ENCODE peak calls at places on chromosomes 2 and 18, in five cellular contexts. One of them, this sample, is unnamed.

GRCh38 chr18:50065527-50065926 is 129.4 kb downstream of the MYO5B start:
- DNase-seq in type B pancreatic cell: no peak
- DNase-seq in bronchial epithelial cell: no peak
- DNase-seq in neural crest cell: no peak
- DNase-seq in ascending aorta: no peak
- DNase-seq in this sample: no peak

GRCh38 chr2:162327134-162327769 is 8.8 kb upstream of the IFIH1 start:
- DNase-seq in type B pancreatic cell: no peak
- DNase-seq in neural crest cell: no peak
- DNase-seq in bronchial epithelial cell: no peak
- DNase-seq in ascending aorta: no peak
- DNase-seq in this sample: no peak

GRCh38 chr2:231321556-231322334 is 73.8 kb upstream of the B3GNT7 start:
- DNase-seq in bronchial epithelial cell: no peak
- DNase-seq in neural crest cell: no peak
- DNase-seq in ascending aorta: peak
- DNase-seq in type B pancreatic cell: peak
- DNase-seq in this sample: peak

GRCh38 chr2:136375017-136375901 is 257.3 kb upstream of the CXCR4 start:
- DNase-seq in neural crest cell: no peak
- DNase-seq in ascending aorta: peak
- DNase-seq in bronchial epithelial cell: peak
- DNase-seq in type B pancreatic cell: no peak
- DNase-seq in this sample: no peak

GRCh38 chr2:238242731-238243495 is 3.1 kb upstream of the HES6 start:
- DNase-seq in bronchial epithelial cell: no peak
- DNase-seq in neural crest cell: no peak
- DNase-seq in ascending aorta: peak
- DNase-seq in type B pancreatic cell: no peak
- DNase-seq in this sample: no peak

GRCh38 chr18:23563377-23564043 is 22.8 kb downstream of the NPC1 start:
- DNase-seq in neural crest cell: no peak
- DNase-seq in ascending aorta: no peak
- DNase-seq in bronchial epithelial cell: peak
- DNase-seq in type B pancreatic cell: no peak
- DNase-seq in this sample: no peak

GRCh38 chr2:12205086-12205485 is 458.7 kb downstream of the LPIN1 start:
- DNase-seq in bronchial epithelial cell: no peak
- DNase-seq in ascending aorta: no peak
- DNase-seq in type B pancreatic cell: no peak
- DNase-seq in neural crest cell: no peak
- DNase-seq in this sample: no peak

GRCh38 chr2:222307138-222307756 is 8.4 kb upstream of the PAX3 start:
- DNase-seq in type B pancreatic cell: no peak
- DNase-seq in ascending aorta: no peak
- DNase-seq in neural crest cell: peak
- DNase-seq in bronchial epithelial cell: no peak
- DNase-seq in this sample: no peak

GRCh38 chr2:134401081-134401497 is 147.2 kb downstream of the MGAT5 start:
- DNase-seq in ascending aorta: peak
- DNase-seq in neural crest cell: no peak
- DNase-seq in type B pancreatic cell: no peak
- DNase-seq in bronchial epithelial cell: no peak
- DNase-seq in this sample: no peak

GRCh38 chr2:100882645-100883613 is 63.0 kb downstream of the NPAS2 start:
- DNase-seq in ascending aorta: no peak
- DNase-seq in type B pancreatic cell: no peak
- DNase-seq in neural crest cell: no peak
- DNase-seq in bronchial epithelial cell: peak
- DNase-seq in this sample: no peak

GRCh38 chr2:20414806-20415205 is 32.1 kb upstream of the RHOB start:
- DNase-seq in bronchial epithelial cell: no peak
- DNase-seq in type B pancreatic cell: no peak
- DNase-seq in neural crest cell: no peak
- DNase-seq in ascending aorta: peak
- DNase-seq in this sample: no peak

GRCh38 chr2:172813314-172813888 is 77.8 kb downstream of the RAPGEF4 start:
- DNase-seq in type B pancreatic cell: no peak
- DNase-seq in neural crest cell: no peak
- DNase-seq in ascending aorta: no peak
- DNase-seq in bronchial epithelial cell: peak
- DNase-seq in this sample: no peak

GRCh38 chr2:48332286-48332685 is 197.7 kb upstream of the STON1 start:
- DNase-seq in neural crest cell: no peak
- DNase-seq in type B pancreatic cell: no peak
- DNase-seq in ascending aorta: no peak
- DNase-seq in bronchial epithelial cell: peak
- DNase-seq in this sample: no peak

GRCh38 chr2:176455865-176456291 is 186.6 kb downstream of the MTX2 start:
- DNase-seq in ascending aorta: peak
- DNase-seq in neural crest cell: no peak
- DNase-seq in type B pancreatic cell: no peak
- DNase-seq in bronchial epithelial cell: no peak
- DNase-seq in this sample: no peak

GRCh38 chr18:52288403-52289004 is 51.5 kb upstream of the DCC start:
- DNase-seq in type B pancreatic cell: no peak
- DNase-seq in ascending aorta: no peak
- DNase-seq in neural crest cell: peak
- DNase-seq in bronchial epithelial cell: peak
- DNase-seq in this sample: no peak

GRCh38 chr2:231709981-231710750 is 1.8 kb downstream of the PTMA start:
- DNase-seq in type B pancreatic cell: peak
- DNase-seq in ascending aorta: peak
- DNase-seq in neural crest cell: peak
- DNase-seq in bronchial epithelial cell: peak
- DNase-seq in this sample: peak

GRCh38 chr2:174326880-174327558 is 7.7 kb upstream of the SP9 start:
- DNase-seq in ascending aorta: no peak
- DNase-seq in bronchial epithelial cell: no peak
- DNase-seq in neural crest cell: peak
- DNase-seq in type B pancreatic cell: no peak
- DNase-seq in this sample: no peak

GRCh38 chr2:105576050-105576439 is 168.7 kb upstream of the NCK2 start:
- DNase-seq in bronchial epithelial cell: no peak
- DNase-seq in type B pancreatic cell: no peak
- DNase-seq in neural crest cell: no peak
- DNase-seq in ascending aorta: no peak
- DNase-seq in this sample: no peak

GRCh38 chr2:120740375-120740764 is 4.7 kb downstream of the GLI2 start:
- DNase-seq in type B pancreatic cell: no peak
- DNase-seq in neural crest cell: no peak
- DNase-seq in ascending aorta: no peak
- DNase-seq in bronchial epithelial cell: no peak
- DNase-seq in this sample: no peak

GRCh38 chr18:22701795-22702194 is 231.3 kb upstream of the RBBP8 start:
- DNase-seq in neural crest cell: no peak
- DNase-seq in type B pancreatic cell: no peak
- DNase-seq in bronchial epithelial cell: no peak
- DNase-seq in ascending aorta: no peak
- DNase-seq in this sample: no peak

GRCh38 chr2:11398710-11399109 is 54.3 kb upstream of the ROCK2 start:
- DNase-seq in ascending aorta: no peak
- DNase-seq in bronchial epithelial cell: no peak
- DNase-seq in type B pancreatic cell: no peak
- DNase-seq in neural crest cell: no peak
- DNase-seq in this sample: no peak

GRCh38 chr18:54531402-54532065 is 59.5 kb upstream of the DYNAP start:
- DNase-seq in ascending aorta: no peak
- DNase-seq in neural crest cell: no peak
- DNase-seq in type B pancreatic cell: no peak
- DNase-seq in bronchial epithelial cell: peak
- DNase-seq in this sample: no peak

GRCh38 chr18:48959921-48960920 is 9.5 kb upstream of the SMAD7 start:
- DNase-seq in neural crest cell: no peak
- DNase-seq in bronchial epithelial cell: peak
- DNase-seq in type B pancreatic cell: no peak
- DNase-seq in ascending aorta: no peak
- DNase-seq in this sample: no peak

GRCh38 chr2:159998236-159998635 is 64.2 kb downstream of the PLA2R1 start:
- DNase-seq in type B pancreatic cell: no peak
- DNase-seq in ascending aorta: no peak
- DNase-seq in neural crest cell: no peak
- DNase-seq in bronchial epithelial cell: no peak
- DNase-seq in this sample: no peak

GRCh38 chr18:54767094-54767493 is 61.2 kb upstream of the RAB27B start:
- DNase-seq in type B pancreatic cell: no peak
- DNase-seq in ascending aorta: no peak
- DNase-seq in bronchial epithelial cell: peak
- DNase-seq in neural crest cell: no peak
- DNase-seq in this sample: no peak

GRCh38 chr2:62197609-62198236 is 1.8 kb downstream of the B3GNT2 start:
- DNase-seq in neural crest cell: peak
- DNase-seq in bronchial epithelial cell: peak
- DNase-seq in ascending aorta: no peak
- DNase-seq in type B pancreatic cell: no peak
- DNase-seq in this sample: no peak

GRCh38 chr2:157837851-157838441 is 38.2 kb downstream of the ACVR1 start:
- DNase-seq in bronchial epithelial cell: no peak
- DNase-seq in neural crest cell: no peak
- DNase-seq in type B pancreatic cell: no peak
- DNase-seq in ascending aorta: no peak
- DNase-seq in this sample: no peak

GRCh38 chr2:124001681-124002080 is 23.4 kb upstream of the CNTNAP5 start:
- DNase-seq in neural crest cell: no peak
- DNase-seq in ascending aorta: no peak
- DNase-seq in bronchial epithelial cell: peak
- DNase-seq in type B pancreatic cell: no peak
- DNase-seq in this sample: no peak

GRCh38 chr18:32470136-32470712 is 458 bp downstream of the GAREM1 start:
- DNase-seq in neural crest cell: peak
- DNase-seq in bronchial epithelial cell: no peak
- DNase-seq in type B pancreatic cell: peak
- DNase-seq in ascending aorta: peak
- DNase-seq in this sample: no peak

GRCh38 chr2:205657579-205657978 is 24.7 kb upstream of the NRP2 start:
- DNase-seq in neural crest cell: no peak
- DNase-seq in type B pancreatic cell: no peak
- DNase-seq in ascending aorta: no peak
- DNase-seq in bronchial epithelial cell: no peak
- DNase-seq in this sample: no peak

GRCh38 chr2:207334631-207335371 is 169.1 kb upstream of the KLF7 start:
- DNase-seq in type B pancreatic cell: no peak
- DNase-seq in neural crest cell: peak
- DNase-seq in ascending aorta: peak
- DNase-seq in bronchial epithelial cell: peak
- DNase-seq in this sample: no peak

DNA sequence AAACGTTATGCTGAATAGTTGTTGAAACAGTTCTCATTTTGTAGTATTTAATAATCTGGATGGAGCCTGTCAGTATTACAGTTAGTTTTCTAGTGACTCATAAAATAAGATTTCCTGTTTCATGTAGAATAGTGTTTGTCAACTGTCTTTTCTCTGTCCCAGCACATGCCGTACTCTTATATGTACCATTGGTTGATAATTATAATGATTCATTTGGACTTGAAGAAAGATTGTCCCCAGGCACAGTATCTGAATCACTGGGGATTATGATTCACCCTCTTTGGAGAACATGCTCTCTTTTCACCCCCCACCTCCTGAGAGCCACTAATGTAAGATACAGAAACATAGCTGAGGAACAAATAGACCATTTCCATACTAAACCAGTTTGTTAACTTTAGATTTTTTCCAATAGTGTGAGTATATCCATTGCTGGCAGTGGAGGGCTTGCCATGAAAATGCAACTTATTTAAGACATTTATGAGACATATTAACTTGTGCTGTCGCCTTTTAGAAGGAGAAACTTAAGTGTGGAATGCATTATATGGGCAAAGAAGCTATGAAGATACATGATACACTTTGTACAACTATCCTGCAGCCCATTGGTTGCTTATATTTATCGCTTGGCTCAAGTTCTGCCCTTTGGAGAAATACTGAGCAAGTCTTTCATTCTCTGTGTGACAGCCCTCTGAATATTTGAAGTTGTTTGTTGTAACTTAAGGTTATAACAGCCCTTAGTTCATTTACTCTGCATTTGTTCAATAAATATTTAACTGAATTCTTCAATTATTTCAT is 12.4 kb downstream of the COPS8 start:
- DNase-seq in type B pancreatic cell: no peak
- DNase-seq in bronchial epithelial cell: peak
- DNase-seq in ascending aorta: no peak
- DNase-seq in neural crest cell: no peak
- DNase-seq in this sample: no peak
- TF ChIP-seq CTCF in type B pancreatic cell: no peak
- TF ChIP-seq CTCF in bronchial epithelial cell: no peak
- TF ChIP-seq CTCF in ascending aorta: no peak
- TF ChIP-seq CTCF in neural crest cell: no peak
- TF ChIP-seq CTCF in this sample: no peak

GRCh38 chr2:71720283-71720560 is 266.9 kb downstream of the DYSF start:
- DNase-seq in type B pancreatic cell: no peak
- DNase-seq in neural crest cell: no peak
- DNase-seq in ascending aorta: no peak
- DNase-seq in bronchial epithelial cell: no peak
- DNase-seq in this sample: no peak
- TF ChIP-seq CTCF in type B pancreatic cell: no peak
- TF ChIP-seq CTCF in neural crest cell: no peak
- TF ChIP-seq CTCF in ascending aorta: no peak
- TF ChIP-seq CTCF in bronchial epithelial cell: no peak
- TF ChIP-seq CTCF in this sample: no peak

DNA sequence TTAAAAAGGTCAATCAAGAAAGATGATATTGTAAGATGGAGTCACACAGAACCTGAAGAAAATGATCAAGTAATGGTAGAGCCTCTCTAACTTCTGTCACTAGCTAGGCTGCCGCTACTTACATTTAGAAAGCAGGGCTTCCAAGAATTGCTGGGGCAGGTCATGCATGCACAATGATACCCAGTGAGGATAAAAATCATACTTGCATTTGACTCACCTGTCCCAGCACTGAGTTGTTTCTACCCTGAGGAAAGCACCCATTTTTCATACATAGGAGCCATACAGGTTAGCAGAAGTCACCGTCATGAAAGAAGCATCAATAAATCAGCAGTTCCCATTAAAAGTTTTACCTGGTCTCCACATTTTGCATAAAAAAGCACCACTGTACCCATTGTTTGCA is 662.3 kb upstream of the FANCL start:
- DNase-seq in ascending aorta: no peak
- DNase-seq in bronchial epithelial cell: no peak
- DNase-seq in neural crest cell: no peak
- DNase-seq in type B pancreatic cell: no peak
- DNase-seq in this sample: no peak
- TF ChIP-seq CTCF in ascending aorta: no peak
- TF ChIP-seq CTCF in bronchial epithelial cell: no peak
- TF ChIP-seq CTCF in neural crest cell: no peak
- TF ChIP-seq CTCF in type B pancreatic cell: no peak
- TF ChIP-seq CTCF in this sample: no peak

DNA sequence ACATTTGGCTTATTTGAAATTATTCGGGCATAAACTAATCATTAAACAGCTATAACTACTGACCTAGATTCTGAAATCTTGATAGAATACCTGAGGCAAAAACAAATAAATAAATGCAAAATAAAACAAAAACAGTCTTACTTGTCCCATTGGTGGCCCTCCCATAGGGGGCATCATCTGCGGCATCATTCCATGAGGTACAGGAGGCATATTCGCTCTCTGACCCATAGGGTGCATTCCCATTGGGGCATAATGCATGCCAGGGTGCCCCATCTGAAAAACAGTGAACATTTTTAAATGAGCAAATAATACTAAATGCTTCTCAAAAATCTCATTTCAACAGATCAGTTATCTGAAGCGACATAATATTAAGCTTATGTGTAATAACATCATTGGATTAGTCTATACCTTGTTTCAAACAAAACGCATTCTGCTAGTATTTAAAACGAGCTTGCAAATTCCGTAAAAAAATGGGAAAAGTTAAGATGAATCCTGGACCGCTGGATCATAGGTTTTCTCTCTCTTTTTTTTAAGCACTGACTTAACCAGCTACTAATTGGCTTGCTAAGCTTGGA is 1.3 kb downstream of the PRPF40A start:
- DNase-seq in bronchial epithelial cell: peak
- DNase-seq in neural crest cell: peak
- DNase-seq in type B pancreatic cell: no peak
- DNase-seq in ascending aorta: no peak
- DNase-seq in this sample: no peak
- TF ChIP-seq CTCF in bronchial epithelial cell: peak
- TF ChIP-seq CTCF in neural crest cell: peak
- TF ChIP-seq CTCF in type B pancreatic cell: peak
- TF ChIP-seq CTCF in ascending aorta: no peak
- TF ChIP-seq CTCF in this sample: peak

This sample was measured in osteocyte.